ENCODE peak calls at places on chromosomes 13 and 19, in ten cellular contexts. N is mesenchymal stem cell, A is mammary epithelial cell, D is K562, Q is Karpas-422, W is OCI-LY7, S is MM.1S, E is A549, U is hepatocyte, I is fibroblast of lung. Z is an unnamed sample. For H3K4me1, the result is how much of the 10 kb centered on the place peaks cover.

GRCh38 chr13:25132021-25132420 is 36.1 kb downstream of the PABPC3 start:
- DNase-seq in N (no peak), A (no peak), D (no peak), Q (no peak), W (no peak), S (no peak), E (no peak), U (no peak), I (no peak), Z (no peak)

GRCh38 chr19:33048806-33049676 is 15.6 kb downstream of the RHPN2 start:
- DNase-seq in N (no peak), A (peak), D (no peak), Q (no peak), W (no peak), S (no peak), E (no peak), U (peak), I (peak), Z (peak)

GRCh38 chr19:46481187-46481586 is 9.8 kb upstream of the PNMA8A start:
- DNase-seq in N (no peak), A (no peak), D (no peak), Q (no peak), W (no peak), S (no peak), E (no peak), U (no peak), I (peak), Z (peak)

GRCh38 chr19:30073152-30074000 is 131.3 kb downstream of the URI1 start:
- DNase-seq in N (no peak), A (no peak), D (no peak), Q (no peak), W (no peak), S (no peak), E (no peak), U (no peak), I (no peak), Z (no peak)

GRCh38 chr19:39097721-39098120 is 13.6 kb downstream of the ACP7 start:
- DNase-seq in N (no peak), A (no peak), D (no peak), Q (no peak), W (no peak), S (no peak), E (no peak), U (no peak), I (no peak), Z (no peak)

GRCh38 chr13:45396548-45397095 is 21.6 kb downstream of the SLC25A30 start:
- DNase-seq in N (peak), A (no peak), D (no peak), Q (no peak), W (no peak), S (no peak), E (no peak), U (no peak), I (no peak), Z (no peak)

GRCh38 chr13:97856001-97856675 is 97.3 kb upstream of the IPO5 start:
- DNase-seq in N (no peak), A (no peak), D (no peak), Q (no peak), W (no peak), S (no peak), E (no peak), U (peak), I (peak), Z (peak)

GRCh38 chr19:45376045-45376724 is 5.8 kb upstream of the ERCC2 start:
- DNase-seq in N (peak), A (peak), D (peak), Q (no peak), W (no peak), S (no peak), E (peak), U (peak), I (peak), Z (peak)

GRCh38 chr19:36258028-36258875 is 43.3 kb downstream of the ZNF146 start:
- DNase-seq in N (no peak), A (no peak), D (no peak), Q (no peak), W (no peak), S (no peak), E (no peak), U (no peak), I (no peak), Z (no peak)

GRCh38 chr13:112012004-112012704 is 54.8 kb upstream of the SOX1 start:
- DNase-seq in N (no peak), A (no peak), D (no peak), Q (no peak), W (no peak), S (no peak), E (no peak), U (no peak), I (no peak), Z (no peak)

GRCh38 chr19:4807188-4807587 is 15.7 kb downstream of the FEM1A start:
- DNase-seq in N (no peak), A (no peak), D (no peak), Q (peak), W (peak), S (no peak), E (no peak), U (no peak), I (no peak), Z (no peak)

GRCh38 chr19:30784850-30785459 is 412.8 kb downstream of the ZNF536 start:
- DNase-seq in N (peak), A (peak), D (peak), Q (peak), W (peak), S (peak), E (peak), U (peak), I (no peak), Z (no peak)

GRCh38 chr19:41753159-41753558 is 2.2 kb upstream of the CEACAM6 start:
- DNase-seq in N (no peak), A (peak), D (peak), Q (peak), W (peak), S (peak), E (peak), U (peak), I (no peak), Z (no peak)

GRCh38 chr13:104314926-104315535 is 1248.8 kb upstream of the SLC10A2 start:
- DNase-seq in N (no peak), A (peak), D (no peak), Q (no peak), W (no peak), S (no peak), E (no peak), U (no peak), I (peak), Z (peak)

GRCh38 chr13:98927954-98928927 is 49.6 kb downstream of the DOCK9 start:
- DNase-seq in N (no peak), A (no peak), D (no peak), Q (no peak), W (no peak), S (no peak), E (no peak), U (no peak), I (peak), Z (peak)

GRCh38 chr13:85170372-85170771 is 628.8 kb downstream of the SLITRK6 start:
- DNase-seq in N (no peak), A (no peak), D (no peak), Q (no peak), W (no peak), S (no peak), E (no peak), U (no peak), I (no peak), Z (no peak)

GRCh38 chr19:17183271-17183757 is 31.8 kb upstream of the USE1 start:
- DNase-seq in N (no peak), A (no peak), D (no peak), Q (no peak), W (peak), S (no peak), E (no peak), U (no peak), I (no peak), Z (no peak)

GRCh38 chr13:71871844-71872243 is 4.8 kb upstream of the DACH1 start:
- DNase-seq in N (no peak), A (no peak), D (no peak), Q (no peak), W (no peak), S (no peak), E (no peak), U (no peak), I (no peak), Z (no peak)

GRCh38 chr19:45471116-45471865 is 3.5 kb downstream of the FOSB start:
- DNase-seq in N (peak), A (no peak), D (no peak), Q (no peak), W (no peak), S (no peak), E (no peak), U (peak), I (no peak), Z (no peak)

GRCh38 chr19:51018745-51019543 is 565 bp downstream of the KLK10 start:
- DNase-seq in N (no peak), A (peak), D (no peak), Q (no peak), W (no peak), S (no peak), E (no peak), U (peak), I (no peak), Z (no peak)

GRCh38 chr13:85864963-85865530 is 65.8 kb upstream of the SLITRK6 start:
- DNase-seq in N (peak), A (peak), D (no peak), Q (peak), W (peak), S (peak), E (peak), U (peak), I (peak), Z (peak)

GRCh38 chr19:46368116-46368515 is 21.2 kb downstream of the PPP5C start:
- DNase-seq in N (no peak), A (no peak), D (no peak), Q (no peak), W (no peak), S (no peak), E (no peak), U (no peak), I (no peak), Z (no peak)

GRCh38 chr19:1862424-1863307 is 713 bp downstream of the KLF16 start:
- DNase-seq in N (no peak), A (no peak), D (peak), Q (peak), W (peak), S (peak), E (peak), U (peak), I (no peak), Z (no peak)

GRCh38 chr13:50617134-50617721 is 226.3 kb downstream of the DLEU7 start:
- DNase-seq in N (peak), A (peak), D (no peak), Q (no peak), W (no peak), S (no peak), E (peak), U (no peak), I (peak), Z (peak)

GRCh38 chr13:107534548-107534947 is 680.8 kb downstream of the LIG4 start:
- DNase-seq in N (peak), A (no peak), D (no peak), Q (no peak), W (no peak), S (no peak), E (no peak), U (no peak), I (peak), Z (peak)

GRCh38 chr13:24822640-24823039 is 58.7 kb downstream of the RNF17 start:
- DNase-seq in N (no peak), A (no peak), D (no peak), Q (no peak), W (no peak), S (no peak), E (no peak), U (no peak), I (no peak), Z (no peak)

GRCh38 chr13:95039415-95039814 is 261.8 kb downstream of the ABCC4 start:
- DNase-seq in N (no peak), A (no peak), D (no peak), Q (no peak), W (no peak), S (no peak), E (no peak), U (no peak), I (peak), Z (peak)

GRCh38 chr19:39248806-39249205 is at the start of gene IFNL4:
- DNase-seq in N (no peak), A (no peak), D (no peak), Q (no peak), W (no peak), S (no peak), E (no peak), U (no peak), I (no peak), Z (no peak)

GRCh38 chr13:97307882-97308624 is 85.9 kb downstream of the MBNL2 start:
- DNase-seq in N (peak), A (peak), D (no peak), Q (no peak), W (no peak), S (no peak), E (peak), U (no peak), I (peak), Z (peak)

GRCh38 chr19:33124207-33125098 is 7.5 kb upstream of the WDR88 start:
- DNase-seq in N (no peak), A (no peak), D (peak), Q (no peak), W (no peak), S (no peak), E (no peak), U (no peak), I (no peak), Z (no peak)

DNA sequence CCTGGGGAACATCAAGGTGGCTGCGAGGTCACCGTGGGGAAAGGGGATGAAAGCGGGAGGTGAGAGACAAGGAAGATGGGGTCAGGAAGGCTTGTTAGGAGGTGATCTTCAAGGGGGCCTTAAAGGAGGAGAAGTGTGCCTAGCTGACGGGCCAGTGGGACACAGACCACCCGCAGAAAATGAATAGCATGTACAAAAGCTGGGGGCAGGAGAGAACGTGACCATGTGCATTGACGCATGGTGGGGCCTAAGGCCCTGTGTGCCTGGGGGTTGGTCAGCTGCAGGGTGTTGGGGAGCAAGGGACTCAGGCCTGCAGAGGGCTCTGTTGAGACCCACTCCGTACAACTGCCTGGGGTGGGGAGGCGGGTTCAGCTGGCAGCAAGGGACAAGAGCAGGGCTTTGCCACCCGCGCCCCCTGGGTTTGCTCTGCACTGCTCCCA is 5.9 kb downstream of the RAB8A start:
- DNase-seq in N (no peak), A (no peak), D (no peak), Q (peak), W (peak), S (peak), E (no peak), U (no peak), I (no peak), Z (no peak)
- H3K27ac ChIP-seq in N (no peak), A (no peak), D (no peak), Q (peak), W (peak), S (peak), E (no peak), U (no peak), I (no peak), Z (no peak)

GRCh38 chr19:40605201-40605971 is 4.2 kb downstream of the LTBP4 start:
- DNase-seq in N (peak), A (peak), D (peak), Q (peak), W (peak), S (peak), E (peak), U (peak), I (peak), Z (peak)
- H3K4me1 ChIP-seq in N (under half), A (half or more), D (half or more), Q (half or more), W (half or more), S (under half), E (half or more), U (half or more), I (under half), Z (half or more)

DNA sequence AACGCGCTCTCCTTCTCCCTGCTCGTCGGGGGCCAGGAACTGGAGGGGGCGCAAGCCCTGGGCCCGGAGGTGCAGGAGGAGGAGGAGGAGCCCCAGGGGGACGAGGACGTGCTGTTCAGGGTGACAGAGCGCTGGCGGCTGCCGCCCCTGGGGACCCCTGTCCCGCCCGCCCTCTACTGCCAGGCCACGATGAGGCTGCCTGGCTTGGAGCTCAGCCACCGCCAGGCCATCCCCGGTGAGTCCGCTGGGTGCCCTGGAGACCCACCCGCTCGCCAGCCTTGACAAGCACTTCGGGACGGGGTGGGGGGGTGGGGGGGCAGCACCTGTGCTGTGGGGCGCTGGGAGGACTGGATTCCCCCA is 2.3 kb downstream of the MADCAM1 start:
- DNase-seq in N (no peak), A (no peak), D (no peak), Q (no peak), W (no peak), S (no peak), E (no peak), U (peak), I (no peak), Z (no peak)
- H3K4me2 ChIP-seq in N (no peak), A (no peak), D (no peak), Q (no peak), W (no peak), S (no peak), E (no peak), U (no peak), I (no peak), Z (no peak)

GRCh38 chr19:11061951-11062350 is 27.3 kb upstream of the LDLR start:
- DNase-seq in N (no peak), A (no peak), D (no peak), Q (no peak), W (no peak), S (no peak), E (no peak), U (no peak), I (no peak), Z (no peak)

GRCh38 chr19:11067356-11068113 is 21.7 kb upstream of the LDLR start:
- DNase-seq in N (peak), A (no peak), D (no peak), Q (no peak), W (no peak), S (no peak), E (no peak), U (no peak), I (peak), Z (no peak)

GRCh38 chr19:11063434-11063833 is 25.8 kb upstream of the LDLR start:
- DNase-seq in N (no peak), A (no peak), D (no peak), Q (no peak), W (no peak), S (no peak), E (no peak), U (no peak), I (no peak), Z (no peak)

GRCh38 chr19:11066326-11066725 is 22.9 kb upstream of the LDLR start:
- DNase-seq in N (no peak), A (no peak), D (no peak), Q (no peak), W (no peak), S (no peak), E (no peak), U (no peak), I (no peak), Z (no peak)

DNA sequence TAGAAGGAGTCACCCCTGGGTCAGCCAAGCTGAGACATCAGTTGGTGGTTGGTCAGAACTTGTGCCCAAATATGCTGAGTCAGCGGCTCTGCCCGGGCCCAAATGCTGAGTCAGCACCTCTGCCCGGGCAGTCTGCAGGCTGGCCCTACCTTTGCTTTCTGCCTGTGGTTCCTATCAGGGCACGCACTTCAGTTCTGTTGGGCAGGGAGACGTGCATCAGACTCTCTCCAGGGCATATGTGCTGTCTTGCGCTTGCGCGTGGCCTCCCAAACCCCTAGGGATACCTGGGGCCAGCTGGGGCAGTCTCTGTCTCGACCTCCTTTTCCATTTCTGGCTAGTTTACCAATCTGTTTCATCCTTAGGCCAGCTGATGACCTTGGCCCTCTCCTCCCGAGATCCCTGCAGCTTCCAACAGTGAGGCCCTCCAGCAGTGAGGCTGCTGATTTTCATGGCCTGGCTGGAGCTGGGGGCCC is 24.4 kb upstream of the LDLR start:
- DNase-seq in N (no peak), A (no peak), D (peak), Q (no peak), W (no peak), S (no peak), E (peak), U (no peak), I (peak), Z (no peak)
- H3K27ac ChIP-seq in N (peak), A (no peak), D (peak), Q (no peak), W (no peak), S (no peak), E (peak), U (no peak), I (no peak), Z (no peak)

GRCh38 chr19:6738726-6739389 is 622 bp upstream of the TRIP10 start:
- DNase-seq in N (no peak), A (peak), D (no peak), Q (peak), W (peak), S (peak), E (no peak), U (peak), I (no peak), Z (peak)
- H3K4me1 ChIP-seq in N (under half), A (under half), D (under half), Q (under half), W (half or more), S (under half), E (under half), U (under half), I (under half), Z (under half)

GRCh38 chr13:89066868-89067466 is 1395.8 kb downstream of the SLITRK5 start:
- DNase-seq in N (peak), A (peak), D (no peak), Q (peak), W (peak), S (peak), E (peak), U (peak), I (peak), Z (peak)
- H3K4me2 ChIP-seq in N (no peak), A (no peak), D (no peak), Q (no peak), W (no peak), S (no peak), E (no peak), U (peak), I (no peak), Z (no peak)

DNA sequence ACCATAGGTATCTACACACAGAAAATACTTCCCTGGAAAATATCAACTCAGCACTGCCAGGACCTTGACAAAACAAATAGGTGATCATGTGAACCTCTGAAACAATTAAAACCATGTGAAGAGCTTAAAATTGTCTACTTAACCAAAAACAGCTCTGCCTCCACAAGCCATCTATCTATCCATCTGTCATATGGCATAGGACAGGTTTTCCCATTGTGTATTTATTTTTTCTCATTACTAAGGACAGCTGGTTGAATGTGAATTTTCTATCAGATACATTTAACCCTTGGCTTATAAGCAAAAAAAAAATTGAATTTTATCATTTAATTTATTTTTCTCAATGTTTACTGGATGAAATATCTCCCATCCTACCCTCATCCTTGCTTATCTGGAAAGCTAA is 279.5 kb downstream of the PCDH9 start:
- DNase-seq in N (no peak), A (no peak), D (no peak), Q (no peak), W (no peak), S (no peak), E (no peak), U (no peak), I (no peak), Z (no peak)
- H3K27ac ChIP-seq in N (no peak), A (no peak), D (no peak), Q (no peak), W (no peak), S (no peak), E (no peak), U (no peak), I (no peak), Z (no peak)